ENCODE peak calls at places on chromosomes 11 and 22, in four cellular contexts. U is HepG2; P is stimulated activated naive CD8-positive, alpha-beta T cell treated with anti-CD3 and anti-CD28 coated beads, Interleukin-15, Interleukin-2, amounts not matched to agents 100 U/mL and 50 U/mL, for 24 hours; S is left colon. V is an unnamed sample.

GRCh38 chr22:27542602-27543001 is 259.0 kb downstream of the MN1 start:
- ATAC-seq in S (no peak), U (no peak), P (no peak), V (no peak)

GRCh38 chr11:44698228-44698923 is 28.4 kb upstream of the TSPAN18 start:
- ATAC-seq in S (no peak), P (no peak), U (no peak), V (no peak)

GRCh38 chr11:117182551-117182935 is 4.0 kb downstream of the SIDT2 start:
- ATAC-seq in U (no peak), P (no peak), S (no peak), V (no peak)

GRCh38 chr11:74466916-74467885 is at the start of gene KCNE3:
- ATAC-seq in S (peak; percentile 74), U (no peak), P (no peak), V (no peak)

GRCh38 chr22:26751217-26751616 is 93.8 kb downstream of the MIAT start:
- ATAC-seq in U (no peak), S (no peak), P (no peak), V (no peak)

GRCh38 chr11:32884770-32885384 is 7.7 kb upstream of the QSER1 start:
- ATAC-seq in P (peak; percentile 57), U (peak; percentile 85), S (peak; percentile 72), V (no peak)

GRCh38 chr11:133977067-133977681 is 20.4 kb upstream of the IGSF9B start:
- ATAC-seq in P (no peak), U (no peak), S (no peak), V (peak; percentile 52)

GRCh38 chr11:45097721-45098493 is 48.5 kb upstream of the PRDM11 start:
- ATAC-seq in P (no peak), S (peak; percentile 38), U (no peak), V (no peak)

GRCh38 chr11:124769804-124770774 is 8.0 kb upstream of the ESAM start:
- ATAC-seq in U (peak; percentile 35), P (no peak), S (no peak), V (no peak)

GRCh38 chr22:30262917-30263741 is 3.5 kb downstream of the OSM start:
- ATAC-seq in S (peak; percentile 29), U (peak; percentile 62), P (no peak), V (no peak)

GRCh38 chr11:75820636-75821035 is 5.6 kb downstream of the UVRAG start:
- ATAC-seq in U (no peak), P (no peak), S (no peak), V (no peak)

GRCh38 chr11:64759131-64759721 is 548 bp downstream of the PYGM start:
- ATAC-seq in U (peak; percentile 64), P (no peak), S (no peak), V (no peak)

GRCh38 chr11:31000412-31000811 is 369.1 kb downstream of the DCDC1 start:
- ATAC-seq in S (no peak), P (no peak), U (no peak), V (no peak)

GRCh38 chr22:27800250-27801131 is 1.1 kb downstream of the MN1 start:
- ATAC-seq in S (no peak), P (no peak), U (no peak), V (no peak)

GRCh38 chr11:44909557-44909956 is 41.1 kb downstream of the TP53I11 start:
- ATAC-seq in P (no peak), U (no peak), S (no peak), V (no peak)

GRCh38 chr11:8759634-8760033 is 77.0 kb downstream of the RPL27A start:
- ATAC-seq in U (no peak), S (peak; percentile 11), P (no peak), V (no peak)